ENCODE peak calls at places on chromosomes 2 and 18, in five cellular contexts. Y, U, R, Z and K are unnamed samples.

GRCh38 chr2:120343433-120344105 is 2.4 kb upstream of the INHBB start:
- DNase-seq in Y (peak; percentile 60), U (peak; percentile 87), R (no peak), Z (peak; percentile 46), K (peak; percentile 42)

GRCh38 chr2:101106453-101107181 is 44.6 kb downstream of the TBC1D8 start:
- DNase-seq in Y (no peak), U (no peak), R (no peak), Z (peak; percentile 71), K (no peak)

GRCh38 chr18:48365965-48366364 is 43.2 kb downstream of the ZBTB7C start:
- DNase-seq in Y (no peak), U (no peak), R (no peak), Z (no peak), K (no peak)

GRCh38 chr2:228039752-228040534 is 141.5 kb downstream of the SPHKAP start:
- DNase-seq in Y (no peak), U (no peak), R (no peak), Z (peak; percentile 38), K (peak; percentile 22)

GRCh38 chr2:230650585-230651137 is 62.0 kb upstream of the CAB39 start:
- DNase-seq in Y (no peak), U (no peak), R (no peak), Z (no peak), K (no peak)

GRCh38 chr2:223464071-223464470 is 138.1 kb downstream of the SCG2 start:
- DNase-seq in Y (no peak), U (no peak), R (no peak), Z (no peak), K (no peak)

GRCh38 chr18:3207565-3207964 is 12.2 kb downstream of the MYOM1 start:
- DNase-seq in Y (no peak), U (no peak), R (no peak), Z (peak; percentile 74), K (peak; percentile 57)

GRCh38 chr2:156340818-156341481 is 8.4 kb upstream of the NR4A2 start:
- DNase-seq in Y (peak; percentile 61), U (no peak), R (no peak), Z (peak; percentile 55), K (no peak)

GRCh38 chr2:74778381-74779371 is 55.3 kb upstream of the HK2 start:
- DNase-seq in Y (peak; percentile 87), U (no peak), R (no peak), Z (no peak), K (no peak)

GRCh38 chr2:31428001-31428418 is 13.5 kb upstream of the XDH start:
- DNase-seq in Y (no peak), U (no peak), R (no peak), Z (peak; percentile 54), K (peak; percentile 23)

GRCh38 chr2:37890893-37891495 is 34.1 kb upstream of the RMDN2 start:
- DNase-seq in Y (peak; percentile 27), U (peak; percentile 77), R (peak; percentile 24), Z (peak; percentile 72), K (peak; percentile 72)

GRCh38 chr2:231332388-231332787 is 63.1 kb upstream of the B3GNT7 start:
- DNase-seq in Y (no peak), U (no peak), R (no peak), Z (no peak), K (peak; percentile 69)

GRCh38 chr2:199466704-199467461 is 9.1 kb upstream of the SATB2 start:
- DNase-seq in Y (no peak), U (no peak), R (no peak), Z (no peak), K (no peak)

GRCh38 chr18:28961669-28962228 is 784.8 kb upstream of the CDH2 start:
- DNase-seq in Y (peak; percentile 35), U (no peak), R (no peak), Z (peak; percentile 3), K (peak; percentile 51)

GRCh38 chr2:40284797-40285196 is 167.1 kb downstream of the SLC8A1 start:
- DNase-seq in Y (no peak), U (no peak), R (no peak), Z (no peak), K (no peak)

GRCh38 chr2:236261452-236261851 is 2.8 kb downstream of the ASB18 start:
- DNase-seq in Y (no peak), U (no peak), R (no peak), Z (no peak), K (peak; percentile 29)

GRCh38 chr2:64524604-64525322 is 635 bp downstream of the AFTPH start:
- DNase-seq in Y (no peak), U (no peak), R (peak; percentile 4), Z (peak; percentile 25), K (peak; percentile 5)

GRCh38 chr2:170495896-170496295 is 219.2 kb upstream of the SP5 start:
- DNase-seq in Y (no peak), U (no peak), R (no peak), Z (no peak), K (no peak)

GRCh38 chr2:215138466-215138865 is at the start of gene ABCA12:
- DNase-seq in Y (no peak), U (no peak), R (no peak), Z (no peak), K (no peak)

GRCh38 chr18:35713545-35713944 is 132.0 kb downstream of the GALNT1 start:
- DNase-seq in Y (no peak), U (no peak), R (no peak), Z (no peak), K (peak; percentile 67)